ENCODE peak calls at places on chromosomes 16 and 17, in nine cellular contexts. One of them, this sample, is unnamed.

GRCh38 chr17:19713901-19714361 is 2.5 kb downstream of the SLC47A2 start:
- DNase-seq in COR-L47: no peak
- DNase-seq in HEK293T: no peak
- DNase-seq in NCI-H1105: no peak
- DNase-seq in CD8-positive, alpha-beta T cell: no peak
- DNase-seq in HS-5: no peak
- DNase-seq in iPS-NIHi11: no peak
- DNase-seq in substantia nigra: no peak
- DNase-seq in T follicular helper cell: no peak
- DNase-seq in this sample: no peak

GRCh38 chr16:78443780-78444422 is 344.4 kb downstream of the WWOX start:
- DNase-seq in COR-L47: no peak
- DNase-seq in HEK293T: no peak
- DNase-seq in NCI-H1105: no peak
- DNase-seq in CD8-positive, alpha-beta T cell: no peak
- DNase-seq in HS-5: no peak
- DNase-seq in iPS-NIHi11: no peak
- DNase-seq in substantia nigra: no peak
- DNase-seq in T follicular helper cell: no peak
- DNase-seq in this sample: no peak

GRCh38 chr17:72411124-72411563 is 290.3 kb downstream of the SOX9 start:
- DNase-seq in COR-L47: no peak
- DNase-seq in HEK293T: no peak
- DNase-seq in NCI-H1105: no peak
- DNase-seq in CD8-positive, alpha-beta T cell: no peak
- DNase-seq in HS-5: no peak
- DNase-seq in iPS-NIHi11: no peak
- DNase-seq in substantia nigra: no peak
- DNase-seq in T follicular helper cell: no peak
- DNase-seq in this sample: no peak

GRCh38 chr17:57085448-57086068 is 512 bp downstream of the AKAP1 start:
- DNase-seq in COR-L47: peak
- DNase-seq in HEK293T: peak
- DNase-seq in NCI-H1105: peak
- DNase-seq in CD8-positive, alpha-beta T cell: peak
- DNase-seq in HS-5: no peak
- DNase-seq in iPS-NIHi11: peak
- DNase-seq in substantia nigra: peak
- DNase-seq in T follicular helper cell: peak
- DNase-seq in this sample: peak

GRCh38 chr17:81471804-81472456 is 40.7 kb downstream of the ACTG1 start:
- DNase-seq in COR-L47: peak
- DNase-seq in HEK293T: peak
- DNase-seq in NCI-H1105: no peak
- DNase-seq in CD8-positive, alpha-beta T cell: no peak
- DNase-seq in HS-5: peak
- DNase-seq in iPS-NIHi11: peak
- DNase-seq in substantia nigra: no peak
- DNase-seq in T follicular helper cell: no peak
- DNase-seq in this sample: peak

GRCh38 chr17:57431415-57431814 is 175.1 kb downstream of the MSI2 start:
- DNase-seq in COR-L47: no peak
- DNase-seq in HEK293T: no peak
- DNase-seq in NCI-H1105: no peak
- DNase-seq in CD8-positive, alpha-beta T cell: no peak
- DNase-seq in HS-5: no peak
- DNase-seq in iPS-NIHi11: no peak
- DNase-seq in substantia nigra: no peak
- DNase-seq in T follicular helper cell: no peak
- DNase-seq in this sample: no peak

GRCh38 chr17:57107498-57108101 is 22.6 kb downstream of the AKAP1 start:
- DNase-seq in COR-L47: no peak
- DNase-seq in HEK293T: no peak
- DNase-seq in NCI-H1105: no peak
- DNase-seq in CD8-positive, alpha-beta T cell: no peak
- DNase-seq in HS-5: no peak
- DNase-seq in iPS-NIHi11: no peak
- DNase-seq in substantia nigra: no peak
- DNase-seq in T follicular helper cell: no peak
- DNase-seq in this sample: no peak

GRCh38 chr17:21039839-21040575 is 2.8 kb downstream of the USP22 start:
- DNase-seq in COR-L47: peak
- DNase-seq in HEK293T: peak
- DNase-seq in NCI-H1105: peak
- DNase-seq in CD8-positive, alpha-beta T cell: no peak
- DNase-seq in HS-5: no peak
- DNase-seq in iPS-NIHi11: no peak
- DNase-seq in substantia nigra: no peak
- DNase-seq in T follicular helper cell: no peak
- DNase-seq in this sample: no peak

GRCh38 chr16:57882797-57883196 is 80.5 kb upstream of the KIFC3 start:
- DNase-seq in COR-L47: no peak
- DNase-seq in HEK293T: no peak
- DNase-seq in NCI-H1105: no peak
- DNase-seq in CD8-positive, alpha-beta T cell: no peak
- DNase-seq in HS-5: no peak
- DNase-seq in iPS-NIHi11: no peak
- DNase-seq in substantia nigra: no peak
- DNase-seq in T follicular helper cell: no peak
- DNase-seq in this sample: no peak

GRCh38 chr16:68376590-68376989 is 65.8 kb downstream of the PRMT7 start:
- DNase-seq in COR-L47: no peak
- DNase-seq in HEK293T: no peak
- DNase-seq in NCI-H1105: no peak
- DNase-seq in CD8-positive, alpha-beta T cell: no peak
- DNase-seq in HS-5: no peak
- DNase-seq in iPS-NIHi11: no peak
- DNase-seq in substantia nigra: no peak
- DNase-seq in T follicular helper cell: no peak
- DNase-seq in this sample: no peak

GRCh38 chr17:81426676-81427445 is 31.6 kb downstream of the BAHCC1 start:
- DNase-seq in COR-L47: no peak
- DNase-seq in HEK293T: no peak
- DNase-seq in NCI-H1105: no peak
- DNase-seq in CD8-positive, alpha-beta T cell: no peak
- DNase-seq in HS-5: no peak
- DNase-seq in iPS-NIHi11: no peak
- DNase-seq in substantia nigra: peak
- DNase-seq in T follicular helper cell: no peak
- DNase-seq in this sample: no peak

GRCh38 chr17:64020068-64020766 is at the start of gene ICAM2:
- DNase-seq in COR-L47: no peak
- DNase-seq in HEK293T: no peak
- DNase-seq in NCI-H1105: no peak
- DNase-seq in CD8-positive, alpha-beta T cell: peak
- DNase-seq in HS-5: no peak
- DNase-seq in iPS-NIHi11: no peak
- DNase-seq in substantia nigra: no peak
- DNase-seq in T follicular helper cell: peak
- DNase-seq in this sample: no peak

GRCh38 chr16:27324851-27325301 is 11.1 kb downstream of the IL4R start:
- DNase-seq in COR-L47: no peak
- DNase-seq in HEK293T: no peak
- DNase-seq in NCI-H1105: no peak
- DNase-seq in CD8-positive, alpha-beta T cell: no peak
- DNase-seq in HS-5: no peak
- DNase-seq in iPS-NIHi11: peak
- DNase-seq in substantia nigra: no peak
- DNase-seq in T follicular helper cell: no peak
- DNase-seq in this sample: no peak

GRCh38 chr16:79215289-79215688 is 385.2 kb downstream of the MAF start:
- DNase-seq in COR-L47: no peak
- DNase-seq in HEK293T: no peak
- DNase-seq in NCI-H1105: no peak
- DNase-seq in CD8-positive, alpha-beta T cell: no peak
- DNase-seq in HS-5: no peak
- DNase-seq in iPS-NIHi11: no peak
- DNase-seq in substantia nigra: no peak
- DNase-seq in T follicular helper cell: no peak
- DNase-seq in this sample: no peak

GRCh38 chr17:33464669-33465275 is 171.7 kb upstream of the ASIC2 start:
- DNase-seq in COR-L47: no peak
- DNase-seq in HEK293T: no peak
- DNase-seq in NCI-H1105: no peak
- DNase-seq in CD8-positive, alpha-beta T cell: no peak
- DNase-seq in HS-5: no peak
- DNase-seq in iPS-NIHi11: no peak
- DNase-seq in substantia nigra: no peak
- DNase-seq in T follicular helper cell: no peak
- DNase-seq in this sample: no peak

GRCh38 chr17:41254861-41255260 is 323 bp upstream of the KRTAP9-9 start:
- DNase-seq in COR-L47: no peak
- DNase-seq in HEK293T: no peak
- DNase-seq in NCI-H1105: no peak
- DNase-seq in CD8-positive, alpha-beta T cell: no peak
- DNase-seq in HS-5: no peak
- DNase-seq in iPS-NIHi11: no peak
- DNase-seq in substantia nigra: no peak
- DNase-seq in T follicular helper cell: no peak
- DNase-seq in this sample: no peak

GRCh38 chr17:73759324-73760185 is 115.3 kb upstream of the SDK2 start:
- DNase-seq in COR-L47: no peak
- DNase-seq in HEK293T: no peak
- DNase-seq in NCI-H1105: peak
- DNase-seq in CD8-positive, alpha-beta T cell: no peak
- DNase-seq in HS-5: no peak
- DNase-seq in iPS-NIHi11: no peak
- DNase-seq in substantia nigra: no peak
- DNase-seq in T follicular helper cell: no peak
- DNase-seq in this sample: no peak

GRCh38 chr17:31293586-31293985 is 3.5 kb downstream of the OMG start:
- DNase-seq in COR-L47: no peak
- DNase-seq in HEK293T: no peak
- DNase-seq in NCI-H1105: no peak
- DNase-seq in CD8-positive, alpha-beta T cell: no peak
- DNase-seq in HS-5: no peak
- DNase-seq in iPS-NIHi11: no peak
- DNase-seq in substantia nigra: no peak
- DNase-seq in T follicular helper cell: no peak
- DNase-seq in this sample: no peak

GRCh38 chr16:11396241-11397048 is 51.2 kb downstream of the RMI2 start:
- DNase-seq in COR-L47: peak
- DNase-seq in HEK293T: peak
- DNase-seq in NCI-H1105: peak
- DNase-seq in CD8-positive, alpha-beta T cell: peak
- DNase-seq in HS-5: no peak
- DNase-seq in iPS-NIHi11: peak
- DNase-seq in substantia nigra: peak
- DNase-seq in T follicular helper cell: peak
- DNase-seq in this sample: peak

GRCh38 chr17:15262291-15263205 is 2.6 kb downstream of the PMP22 start:
- DNase-seq in COR-L47: no peak
- DNase-seq in HEK293T: peak
- DNase-seq in NCI-H1105: peak
- DNase-seq in CD8-positive, alpha-beta T cell: no peak
- DNase-seq in HS-5: no peak
- DNase-seq in iPS-NIHi11: peak
- DNase-seq in substantia nigra: peak
- DNase-seq in T follicular helper cell: no peak
- DNase-seq in this sample: peak

GRCh38 chr17:7651959-7652658 is 1.4 kb downstream of the ATP1B2 start:
- DNase-seq in COR-L47: no peak
- DNase-seq in HEK293T: no peak
- DNase-seq in NCI-H1105: peak
- DNase-seq in CD8-positive, alpha-beta T cell: no peak
- DNase-seq in HS-5: no peak
- DNase-seq in iPS-NIHi11: peak
- DNase-seq in substantia nigra: no peak
- DNase-seq in T follicular helper cell: no peak
- DNase-seq in this sample: no peak

GRCh38 chr16:28166394-28167208 is 45.2 kb downstream of the XPO6 start:
- DNase-seq in COR-L47: no peak
- DNase-seq in HEK293T: no peak
- DNase-seq in NCI-H1105: no peak
- DNase-seq in CD8-positive, alpha-beta T cell: no peak
- DNase-seq in HS-5: no peak
- DNase-seq in iPS-NIHi11: no peak
- DNase-seq in substantia nigra: no peak
- DNase-seq in T follicular helper cell: no peak
- DNase-seq in this sample: no peak

GRCh38 chr17:32541640-32542039 is 54.8 kb downstream of the CDK5R1 start:
- DNase-seq in COR-L47: no peak
- DNase-seq in HEK293T: no peak
- DNase-seq in NCI-H1105: no peak
- DNase-seq in CD8-positive, alpha-beta T cell: no peak
- DNase-seq in HS-5: no peak
- DNase-seq in iPS-NIHi11: peak
- DNase-seq in substantia nigra: no peak
- DNase-seq in T follicular helper cell: no peak
- DNase-seq in this sample: no peak